ENCODE peak calls at places on chromosomes 7 and 10, in seven cellular contexts. X is neural progenitor cell, F is pancreas, D is ovary, N is GM12864, J is HFF-Myc, M is kidney. I is an unnamed sample.

GRCh38 chr7:67105382-67105781 is 108.7 kb downstream of the TYW1 start:
- DNase-seq in X (no peak), F (no peak), D (no peak), N (no peak), J (no peak), M (no peak), I (no peak)

GRCh38 chr7:92833766-92834605 is 2.4 kb downstream of the CDK6 start:
- DNase-seq in X (peak; percentile 78), F (peak; percentile 88), D (peak; percentile 65), N (no peak), J (peak; percentile 31), M (peak; percentile 92), I (peak; percentile 72)

GRCh38 chr10:24912214-24912613 is 40.2 kb downstream of the PRTFDC1 start:
- DNase-seq in X (no peak), F (no peak), D (no peak), N (no peak), J (no peak), M (no peak), I (no peak)

GRCh38 chr7:150432915-150433892 is 17.2 kb upstream of the GIMAP8 start:
- DNase-seq in X (no peak), F (no peak), D (no peak), N (no peak), J (no peak), M (no peak), I (peak; percentile 53)

GRCh38 chr10:119521443-119522204 is 20.9 kb downstream of the RGS10 start:
- DNase-seq in X (no peak), F (no peak), D (no peak), N (no peak), J (peak; percentile 67), M (no peak), I (no peak)

GRCh38 chr7:25384820-25385560 is 156.7 kb upstream of the NPVF start:
- DNase-seq in X (no peak), F (no peak), D (no peak), N (no peak), J (no peak), M (peak; percentile 76), I (no peak)

GRCh38 chr10:98919899-98920298 is 315.8 kb downstream of the HPSE2 start:
- DNase-seq in X (no peak), F (no peak), D (no peak), N (no peak), J (peak; percentile 29), M (no peak), I (no peak)

GRCh38 chr10:71641449-71641848 is 78.1 kb downstream of the C10orf105 start:
- DNase-seq in X (no peak), F (no peak), D (no peak), N (no peak), J (no peak), M (no peak), I (no peak)

GRCh38 chr10:110495731-110496552 is 1.8 kb upstream of the DUSP5 start:
- DNase-seq in X (peak; percentile 58), F (no peak), D (peak; percentile 18), N (no peak), J (no peak), M (peak; percentile 79), I (peak; percentile 56)

GRCh38 chr7:93165447-93165846 is 17.3 kb upstream of the SAMD9L start:
- DNase-seq in X (no peak), F (no peak), D (no peak), N (peak; percentile 62), J (no peak), M (no peak), I (peak; percentile 21)

GRCh38 chr10:31961675-31962074 is 33.0 kb upstream of the ARHGAP12 start:
- DNase-seq in X (no peak), F (no peak), D (no peak), N (no peak), J (peak; percentile 39), M (no peak), I (peak; percentile 15)

GRCh38 chr10:95388539-95388938 is 97.7 kb upstream of the PDLIM1 start:
- DNase-seq in X (no peak), F (peak; percentile 64), D (no peak), N (no peak), J (no peak), M (no peak), I (no peak)

GRCh38 chr7:96090756-96091155 is 231.1 kb downstream of the SLC25A13 start:
- DNase-seq in X (no peak), F (no peak), D (no peak), N (no peak), J (no peak), M (no peak), I (no peak)

GRCh38 chr7:97372882-97373281 is 255.4 kb downstream of the SDHAF3 start:
- DNase-seq in X (no peak), F (no peak), D (no peak), N (no peak), J (no peak), M (no peak), I (no peak)

GRCh38 chr10:49369216-49370162 is 26.4 kb downstream of the DRGX start:
- DNase-seq in X (no peak), F (no peak), D (no peak), N (no peak), J (no peak), M (no peak), I (no peak)

GRCh38 chr7:93547716-93548115 is 26.8 kb downstream of the CALCR start:
- DNase-seq in X (no peak), F (no peak), D (no peak), N (no peak), J (no peak), M (no peak), I (no peak)

GRCh38 chr10:13669182-13669860 is 82.6 kb downstream of the PRPF18 start:
- DNase-seq in X (no peak), F (no peak), D (no peak), N (no peak), J (no peak), M (no peak), I (no peak)

GRCh38 chr10:35092851-35093250 is 2.7 kb upstream of the CUL2 start:
- DNase-seq in X (no peak), F (no peak), D (no peak), N (no peak), J (no peak), M (no peak), I (no peak)

GRCh38 chr10:102775973-102776669 is 32.4 kb downstream of the WBP1L start:
- DNase-seq in X (peak; percentile 57), F (peak; percentile 74), D (peak; percentile 88), N (no peak), J (no peak), M (peak; percentile 89), I (no peak)
- TF ChIP-seq CTCF in X (no peak), F (no peak), D (no peak), N (no peak), J (no peak), M (no peak), I (no peak)

GRCh38 chr7:36312915-36313334 is 76.7 kb upstream of the ANLN start:
- DNase-seq in X (no peak), F (no peak), D (no peak), N (no peak), J (no peak), M (no peak), I (no peak)

GRCh38 chr7:36311539-36311938 is 78.1 kb upstream of the ANLN start:
- DNase-seq in X (no peak), F (no peak), D (no peak), N (no peak), J (no peak), M (no peak), I (no peak)

GRCh38 chr7:36313607-36314006 is 76.1 kb upstream of the ANLN start:
- DNase-seq in X (no peak), F (no peak), D (no peak), N (no peak), J (no peak), M (no peak), I (no peak)

GRCh38 chr7:36310897-36311296 is 78.8 kb upstream of the ANLN start:
- DNase-seq in X (no peak), F (no peak), D (no peak), N (no peak), J (no peak), M (no peak), I (no peak)

DNA sequence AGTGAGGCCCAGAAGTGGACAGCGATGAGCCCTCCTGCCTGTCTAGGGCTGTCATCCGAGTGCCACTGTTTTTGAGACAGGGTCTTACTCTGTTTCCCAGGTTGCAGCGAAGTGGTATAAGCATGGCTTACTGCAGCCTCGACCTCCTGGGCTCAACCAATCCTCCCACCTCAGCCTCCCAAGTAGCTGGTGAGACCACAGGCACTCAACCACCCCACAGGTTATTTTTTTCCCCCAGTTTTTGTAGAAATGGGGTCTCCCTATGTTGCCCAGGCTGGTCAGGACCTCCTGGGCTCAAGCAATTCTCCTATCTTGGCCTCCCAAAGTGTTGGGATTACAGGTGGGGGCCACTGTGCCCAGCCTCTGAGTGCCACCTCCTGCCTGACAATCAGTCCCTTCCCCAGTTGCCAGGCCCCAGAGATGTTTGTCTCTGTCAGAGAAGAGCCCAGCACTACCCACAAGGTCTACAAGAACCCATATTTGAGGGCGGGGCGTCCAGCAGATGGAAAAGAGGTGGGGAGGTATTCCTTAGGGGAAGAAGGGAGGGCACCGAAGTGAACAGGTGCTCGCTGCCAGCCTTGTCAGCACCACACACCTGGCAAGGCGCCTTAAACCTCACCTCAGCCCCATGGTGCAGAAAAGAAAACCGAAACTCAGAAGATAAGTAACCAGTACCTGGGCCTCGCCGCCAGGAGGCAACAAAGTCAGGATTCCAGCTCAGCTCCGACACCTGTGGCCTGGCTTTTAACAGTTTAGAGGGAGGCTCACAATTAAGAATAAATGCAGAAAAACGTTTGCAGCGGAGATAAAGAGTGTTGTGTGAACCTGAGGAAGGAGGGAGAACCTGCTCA is 77.4 kb upstream of the ANLN start:
- DNase-seq in X (peak; percentile 65), F (peak; percentile 83), D (no peak), N (no peak), J (no peak), M (no peak), I (peak; percentile 45)
- TF ChIP-seq CTCF in X (peak; percentile 60), F (peak; percentile 48), D (no peak), N (peak; percentile 45), J (no peak), M (no peak), I (no peak)

DNA sequence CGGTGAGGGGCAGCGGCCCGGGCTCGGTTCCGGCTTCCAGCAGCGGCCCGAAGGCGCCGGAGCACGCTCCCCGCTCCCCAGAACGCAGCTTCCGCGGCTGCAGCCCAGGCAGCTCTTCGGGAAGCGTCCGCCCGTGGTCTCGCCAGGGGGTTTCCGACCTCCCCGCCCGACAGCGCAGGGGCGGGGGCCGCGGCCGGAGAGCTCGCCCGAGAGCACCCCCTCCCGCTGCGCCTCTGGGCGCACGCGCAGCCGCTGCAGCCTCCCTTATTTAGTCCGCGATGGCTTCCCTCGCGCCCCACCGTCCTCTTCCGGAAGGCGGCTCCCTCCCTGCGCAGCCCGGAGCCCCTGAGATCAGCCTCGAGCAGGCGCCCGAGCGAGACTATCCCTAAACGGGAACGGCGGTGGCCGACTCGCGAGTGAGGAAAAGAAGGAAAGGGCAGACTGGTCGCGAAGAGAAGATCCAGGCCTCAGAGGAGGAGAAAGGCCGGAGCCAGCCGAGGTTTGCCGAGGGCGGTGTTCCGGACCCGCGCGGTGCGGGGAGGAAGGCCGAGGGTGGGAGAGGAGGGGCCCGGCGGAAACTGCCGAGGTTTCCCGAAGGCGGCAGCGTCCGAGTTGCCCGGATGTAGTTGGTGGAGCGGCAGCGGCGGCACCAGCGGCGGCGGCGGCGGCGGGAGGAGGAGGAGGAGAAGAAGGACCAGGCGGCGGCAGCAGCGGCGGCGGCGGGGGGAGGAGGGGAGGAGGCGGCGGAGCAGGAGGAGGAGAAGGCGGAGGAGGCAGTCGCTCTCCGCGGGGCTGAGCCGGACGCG is at the start of gene WAC:
- DNase-seq in X (peak; percentile 97), F (peak; percentile 96), D (peak; percentile 96), N (peak; percentile 73), J (peak; percentile 64), M (peak; percentile 98), I (peak; percentile 94)
- TF ChIP-seq CTCF in X (peak; percentile 34), F (no peak), D (no peak), N (no peak), J (no peak), M (no peak), I (no peak)

GRCh38 chr7:134444198-134444960 is 14.5 kb downstream of the AKR1B1 start:
- DNase-seq in X (no peak), F (no peak), D (no peak), N (no peak), J (no peak), M (no peak), I (no peak)
- TF ChIP-seq CTCF in X (no peak), F (no peak), D (no peak), N (no peak), J (peak; percentile 2), M (no peak), I (no peak)